ENCODE peak calls at places on chromosomes 2 and 18, in six cellular contexts. G is HCT116, I is A549, Q is K562, D is GM12878, H is GM23338. N is an unnamed sample.

GRCh38 chr2:229612395-229612971 is 101.9 kb downstream of the DNER start:
- DNase-seq in D (no peak), G (no peak), Q (no peak), H (no peak), I (no peak), N (no peak)

GRCh38 chr2:236359426-236359825 is 95.2 kb upstream of the ASB18 start:
- DNase-seq in D (no peak), I (no peak), H (no peak), G (no peak), Q (no peak), N (no peak)

GRCh38 chr2:240579771-240580614 is 6.5 kb upstream of the CAPN10 start:
- DNase-seq in H (peak), I (peak), Q (peak), D (peak), G (peak), N (no peak)

GRCh38 chr2:199596549-199596948 is 138.8 kb upstream of the SATB2 start:
- DNase-seq in D (no peak), Q (peak), G (peak), I (peak), H (peak), N (no peak)

GRCh38 chr2:196592912-196593881 is 46.3 kb upstream of the CCDC150 start:
- DNase-seq in G (no peak), I (peak), H (peak), D (no peak), Q (peak), N (peak)

GRCh38 chr2:97728091-97728596 is 14.8 kb downstream of the ZAP70 start:
- DNase-seq in Q (no peak), D (no peak), I (no peak), H (no peak), G (no peak), N (no peak)

GRCh38 chr18:79495591-79496071 is 99.9 kb downstream of the NFATC1 start:
- DNase-seq in Q (no peak), G (no peak), I (no peak), H (no peak), D (no peak), N (no peak)

GRCh38 chr18:26909599-26910290 is 44.2 kb upstream of the AQP4 start:
- DNase-seq in I (no peak), H (peak), Q (no peak), G (no peak), D (no peak), N (no peak)

GRCh38 chr2:88125924-88126771 is 1.7 kb downstream of the FABP1 start:
- DNase-seq in H (no peak), I (no peak), G (no peak), Q (no peak), D (no peak), N (no peak)

GRCh38 chr18:7873316-7873715 is 306.2 kb downstream of the PTPRM start:
- DNase-seq in Q (no peak), I (peak), H (no peak), D (no peak), G (no peak), N (no peak)

GRCh38 chr2:47073217-47073616 is 81.9 kb downstream of the STPG4 start:
- DNase-seq in Q (no peak), H (no peak), D (no peak), G (no peak), I (no peak), N (no peak)

GRCh38 chr2:240624950-240625621 is at the start of gene GPR35:
- DNase-seq in H (no peak), I (peak), Q (peak), D (peak), G (no peak), N (no peak)

GRCh38 chr2:129812654-129813053 is 166.8 kb upstream of the RAB6C start:
- DNase-seq in I (no peak), G (no peak), D (no peak), Q (no peak), H (no peak), N (no peak)

GRCh38 chr18:32308493-32309120 is 118.8 kb downstream of the MEP1B start:
- DNase-seq in I (peak), G (peak), D (no peak), Q (no peak), H (no peak), N (no peak)

GRCh38 chr18:57768557-57769326 is 34.4 kb downstream of the ATP8B1 start:
- DNase-seq in G (no peak), H (no peak), D (no peak), Q (no peak), I (no peak), N (no peak)

GRCh38 chr2:196808281-196808680 is 874 bp downstream of the C2orf66 start:
- DNase-seq in Q (no peak), G (no peak), D (no peak), I (peak), H (peak), N (peak)

GRCh38 chr2:110120171-110121051 is 4.8 kb upstream of the MALL start:
- DNase-seq in H (no peak), Q (no peak), I (no peak), D (no peak), G (no peak), N (no peak)

GRCh38 chr2:204453730-204454167 is 91.5 kb upstream of the PARD3B start:
- DNase-seq in G (no peak), I (peak), Q (no peak), H (peak), D (no peak), N (peak)

GRCh38 chr2:71117064-71117463 is 13.0 kb downstream of the MCEE start:
- DNase-seq in Q (no peak), H (no peak), G (no peak), D (no peak), I (no peak), N (no peak)

GRCh38 chr2:37566517-37566961 is 104.9 kb downstream of the CDC42EP3 start:
- DNase-seq in G (no peak), I (no peak), Q (no peak), D (no peak), H (no peak), N (no peak)

GRCh38 chr2:55952415-55952814 is 28.8 kb upstream of the EFEMP1 start:
- DNase-seq in Q (no peak), I (no peak), H (no peak), D (no peak), G (no peak), N (no peak)

GRCh38 chr18:49021433-49022129 is 70.8 kb upstream of the SMAD7 start:
- DNase-seq in D (peak), H (peak), G (peak), I (peak), Q (peak), N (peak)
- TF ChIP-seq REST in D (no peak), H (no peak), G (no peak), I (no peak), Q (no peak), N (no peak)

GRCh38 chr18:23177433-23178072 is 42.3 kb downstream of the CABLES1 start:
- DNase-seq in Q (no peak), G (no peak), H (no peak), D (no peak), I (no peak), N (no peak)
- TF ChIP-seq CTCF in Q (no peak), G (no peak), H (no peak), D (no peak), I (no peak), N (no peak)

GRCh38 chr2:65360441-65360840 is 72.0 kb downstream of the SPRED2 start:
- DNase-seq in I (no peak), Q (no peak), H (no peak), G (no peak), D (no peak), N (no peak)
- TF ChIP-seq REST in I (no peak), Q (no peak), H (no peak), G (no peak), D (no peak), N (no peak)

GRCh38 chr18:63676927-63677326 is 15.2 kb upstream of the SERPINB3 start:
- DNase-seq in D (no peak), Q (no peak), H (no peak), G (no peak), I (no peak), N (no peak)
- TF ChIP-seq CTCF in D (no peak), Q (no peak), H (no peak), G (no peak), I (no peak), N (no peak)

GRCh38 chr2:457792-458430 is 170.0 kb upstream of the ALKAL2 start:
- DNase-seq in G (no peak), H (no peak), Q (no peak), D (no peak), I (no peak), N (no peak)

GRCh38 chr2:455046-455705 is 167.3 kb upstream of the ALKAL2 start:
- DNase-seq in D (no peak), I (no peak), G (no peak), Q (no peak), H (no peak), N (no peak)

GRCh38 chr2:455913-456312 is 168.0 kb upstream of the ALKAL2 start:
- DNase-seq in G (no peak), I (no peak), H (no peak), D (no peak), Q (no peak), N (no peak)

GRCh38 chr2:458431-458827 is 170.5 kb upstream of the ALKAL2 start:
- DNase-seq in I (no peak), H (peak), Q (no peak), D (no peak), G (no peak), N (no peak)

DNA sequence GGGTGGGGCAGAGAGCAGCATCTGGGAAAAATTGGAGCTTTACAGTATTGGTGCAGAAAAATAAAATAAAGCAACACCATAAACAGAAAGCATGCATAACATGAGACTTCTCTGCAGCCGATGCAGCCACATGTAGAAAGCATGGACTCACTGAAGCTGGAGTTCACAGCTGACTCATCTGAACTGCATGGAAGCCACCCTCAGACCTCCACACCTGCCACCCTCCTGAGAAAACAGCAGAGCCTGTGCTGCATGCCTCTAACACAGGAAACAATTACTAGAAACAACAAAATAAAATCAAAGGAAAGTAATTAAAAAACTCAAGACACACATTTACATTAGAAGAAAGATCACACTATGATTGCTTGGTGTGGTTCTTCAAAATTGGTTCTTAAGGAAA is 169.4 kb upstream of the ALKAL2 start:
- DNase-seq in Q (no peak), H (no peak), I (no peak), G (no peak), D (no peak), N (no peak)
- TF ChIP-seq REST in Q (no peak), H (no peak), I (no peak), G (no peak), D (no peak), N (no peak)

GRCh38 chr2:112685167-112685884 is 35.5 kb upstream of the NT5DC4 start:
- DNase-seq in D (no peak), G (no peak), I (peak), Q (no peak), H (no peak), N (no peak)
- TF ChIP-seq CTCF in D (peak), G (no peak), I (no peak), Q (no peak), H (peak), N (peak)

N was measured in SK-N-SH.